ENCODE peak calls at places on chromosomes 6 and 20, in six cellular contexts. J is mesendoderm, F is mesenchymal stem cell, C is neuronal stem cell, K is IMR-90, G is H9. I is an unnamed sample.

GRCh38 chr6:30845183-30845582 is 39.1 kb upstream of the DDR1 start:
- DNase-seq in C (no peak), J (peak), F (no peak), K (no peak), G (peak), I (no peak)

GRCh38 chr6:42337985-42338572 is 113.6 kb downstream of the TRERF1 start:
- DNase-seq in G (no peak), F (no peak), C (no peak), K (no peak), J (no peak), I (no peak)

GRCh38 chr20:57570145-57570850 is 9.4 kb downstream of the PCK1 start:
- DNase-seq in G (no peak), F (no peak), K (no peak), C (no peak), J (no peak), I (no peak)

GRCh38 chr20:3218307-3218988 is 9.2 kb downstream of the ITPA start:
- DNase-seq in J (peak), G (peak), F (peak), K (no peak), C (peak), I (no peak)

GRCh38 chr6:35599761-35600658 is 87.3 kb upstream of the TULP1 start:
- DNase-seq in J (no peak), F (no peak), G (no peak), K (peak), C (no peak), I (no peak)

GRCh38 chr6:136969433-136969832 is 47.3 kb downstream of the SLC35D3 start:
- DNase-seq in C (no peak), K (no peak), F (no peak), G (no peak), J (no peak), I (no peak)

GRCh38 chr20:21613512-21613911 is 92.0 kb upstream of the PAX1 start:
- DNase-seq in K (no peak), G (no peak), J (no peak), C (no peak), F (no peak), I (no peak)

GRCh38 chr6:40550096-40550731 is 37.0 kb downstream of the LRFN2 start:
- DNase-seq in K (peak), J (peak), C (peak), G (no peak), F (peak), I (no peak)

GRCh38 chr20:19317240-19318069 is 105.0 kb downstream of the SLC24A3 start:
- DNase-seq in J (peak), K (no peak), F (no peak), G (no peak), C (no peak), I (no peak)

GRCh38 chr20:5880326-5880725 is 70.0 kb downstream of the TRMT6 start:
- DNase-seq in K (no peak), G (no peak), F (no peak), J (no peak), C (no peak), I (no peak)

GRCh38 chr6:87618531-87618930 is 28.6 kb downstream of the ORC3 start:
- DNase-seq in K (peak), G (no peak), F (no peak), C (no peak), J (no peak), I (no peak)

GRCh38 chr6:159801935-159802334 is 1.9 kb downstream of the PNLDC1 start:
- DNase-seq in F (no peak), G (no peak), J (no peak), C (no peak), K (peak), I (no peak)

GRCh38 chr6:148934534-148934933 is 187.7 kb downstream of the UST start:
- DNase-seq in G (no peak), C (no peak), J (no peak), K (peak), F (peak), I (no peak)

GRCh38 chr6:138577151-138577915 is 78.0 kb upstream of the NHSL1 start:
- DNase-seq in G (no peak), F (peak), K (no peak), C (no peak), J (no peak), I (no peak)

GRCh38 chr20:19757487-19757972 is 528 bp upstream of the RIN2 start:
- DNase-seq in C (peak), F (peak), K (peak), J (peak), G (peak), I (peak)

GRCh38 chr6:67131827-67132226 is 1424.8 kb upstream of the EYS start:
- DNase-seq in G (no peak), C (no peak), K (no peak), F (no peak), J (no peak), I (no peak)

GRCh38 chr6:40545954-40546353 is 41.2 kb downstream of the LRFN2 start:
- DNase-seq in C (peak), K (no peak), G (peak), J (peak), F (no peak), I (peak)

GRCh38 chr20:18822832-18823231 is 9.2 kb downstream of the SCP2D1 start:
- DNase-seq in C (no peak), F (no peak), G (no peak), J (no peak), K (no peak), I (no peak)

GRCh38 chr20:45383131-45383530 is 5.0 kb upstream of the TP53TG5 start:
- DNase-seq in J (no peak), F (no peak), K (peak), C (no peak), G (no peak), I (no peak)

GRCh38 chr6:36657265-36657664 is 21.2 kb upstream of the CDKN1A start:
- DNase-seq in C (no peak), G (no peak), K (no peak), F (no peak), J (no peak), I (no peak)

GRCh38 chr20:23019403-23019802 is 15.7 kb upstream of the SSTR4 start:
- DNase-seq in F (no peak), G (no peak), J (no peak), C (no peak), K (no peak), I (no peak)

GRCh38 chr6:125818659-125819297 is 28.0 kb downstream of the NCOA7 start:
- DNase-seq in J (no peak), K (no peak), G (no peak), C (no peak), F (peak), I (no peak)

GRCh38 chr20:4173142-4173541 is 157.8 kb upstream of the RNF24 start:
- DNase-seq in C (no peak), J (no peak), F (no peak), K (no peak), G (no peak), I (no peak)

GRCh38 chr6:53168516-53169257 is 20.0 kb upstream of the GCM1 start:
- DNase-seq in J (no peak), F (no peak), K (peak), C (no peak), G (no peak), I (no peak)

GRCh38 chr6:85008311-85009015 is 244.1 kb upstream of the TBX18 start:
- DNase-seq in K (peak), C (no peak), G (no peak), F (peak), J (peak), I (no peak)

GRCh38 chr6:145749632-145750031 is 14.3 kb upstream of the EPM2A start:
- DNase-seq in K (peak), J (no peak), G (no peak), F (peak), C (no peak), I (no peak)

GRCh38 chr6:34126419-34126818 is 19.5 kb downstream of the GRM4 start:
- DNase-seq in K (no peak), C (no peak), J (no peak), G (no peak), F (no peak), I (no peak)

GRCh38 chr6:55636406-55637102 is 57.6 kb upstream of the HMGCLL1 start:
- DNase-seq in K (peak), G (no peak), F (peak), J (no peak), C (no peak), I (no peak)

GRCh38 chr6:82589509-82590206 is 226.0 kb downstream of the TPBG start:
- DNase-seq in K (peak), C (peak), G (peak), F (peak), J (peak), I (peak)

GRCh38 chr6:41966961-41967311 is 25.3 kb upstream of the CCND3 start:
- DNase-seq in K (peak), J (peak), F (peak), C (peak), G (peak), I (no peak)

DNA sequence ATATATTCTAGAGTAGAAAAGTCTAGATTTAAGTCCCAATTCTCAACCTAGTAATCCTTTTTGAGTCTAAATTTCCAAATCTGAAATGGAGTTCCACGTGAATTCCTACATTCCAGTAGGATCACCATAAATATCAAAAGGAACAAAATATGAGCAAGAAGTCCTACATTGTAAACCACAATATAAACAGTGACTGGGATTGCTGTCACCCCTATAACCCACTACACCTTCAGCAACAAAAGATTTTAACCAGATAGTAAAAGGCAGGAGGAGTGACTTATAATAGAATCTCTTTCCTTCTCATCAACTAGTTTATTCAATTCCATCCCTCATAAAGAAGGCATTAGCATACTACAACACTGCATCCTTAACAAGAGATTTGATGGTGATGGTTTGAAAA is 210.6 kb downstream of the KIF16B start:
- DNase-seq in F (no peak), J (no peak), C (no peak), K (no peak), G (no peak), I (no peak)
- H2BK15ac ChIP-seq in F (no peak), J (no peak), C (no peak), K (no peak), G (no peak), I (no peak)

GRCh38 chr20:62622877-62623487 is 19.3 kb upstream of the SLCO4A1 start:
- DNase-seq in K (no peak), J (no peak), G (no peak), F (no peak), C (no peak), I (no peak)

GRCh38 chr20:62621251-62622110 is 20.8 kb upstream of the SLCO4A1 start:
- DNase-seq in F (no peak), K (no peak), G (no peak), C (no peak), J (no peak), I (no peak)

GRCh38 chr20:62622178-62622876 is 20.0 kb upstream of the SLCO4A1 start:
- DNase-seq in J (no peak), G (no peak), F (no peak), K (no peak), C (no peak), I (no peak)

GRCh38 chr20:62618622-62619529 is 23.4 kb upstream of the SLCO4A1 start:
- DNase-seq in G (no peak), C (no peak), J (no peak), F (no peak), K (no peak), I (no peak)

DNA sequence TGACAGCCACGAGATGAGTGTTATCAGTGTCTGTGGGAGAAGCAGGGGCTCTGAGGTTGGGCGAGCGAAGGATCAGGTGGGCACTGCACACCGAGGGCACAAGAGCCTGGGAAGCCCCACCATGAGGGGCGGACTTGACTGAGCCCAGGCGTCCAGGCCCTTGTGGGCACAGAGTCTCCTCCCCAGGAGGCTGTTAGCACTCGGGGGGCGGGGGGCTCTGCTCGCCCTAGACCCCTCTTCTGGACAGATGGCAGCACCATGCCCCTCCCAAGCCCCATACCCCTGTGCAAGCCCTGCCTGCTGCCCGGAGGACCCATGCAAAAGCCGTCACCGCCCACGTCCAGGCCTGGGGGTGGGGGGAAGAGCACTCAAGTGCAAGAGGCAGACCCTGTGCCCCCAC is 21.7 kb upstream of the SLCO4A1 start:
- DNase-seq in F (no peak), J (no peak), C (no peak), K (no peak), G (no peak), I (no peak)
- H2BK15ac ChIP-seq in F (peak), J (no peak), C (no peak), K (no peak), G (no peak), I (peak)

DNA sequence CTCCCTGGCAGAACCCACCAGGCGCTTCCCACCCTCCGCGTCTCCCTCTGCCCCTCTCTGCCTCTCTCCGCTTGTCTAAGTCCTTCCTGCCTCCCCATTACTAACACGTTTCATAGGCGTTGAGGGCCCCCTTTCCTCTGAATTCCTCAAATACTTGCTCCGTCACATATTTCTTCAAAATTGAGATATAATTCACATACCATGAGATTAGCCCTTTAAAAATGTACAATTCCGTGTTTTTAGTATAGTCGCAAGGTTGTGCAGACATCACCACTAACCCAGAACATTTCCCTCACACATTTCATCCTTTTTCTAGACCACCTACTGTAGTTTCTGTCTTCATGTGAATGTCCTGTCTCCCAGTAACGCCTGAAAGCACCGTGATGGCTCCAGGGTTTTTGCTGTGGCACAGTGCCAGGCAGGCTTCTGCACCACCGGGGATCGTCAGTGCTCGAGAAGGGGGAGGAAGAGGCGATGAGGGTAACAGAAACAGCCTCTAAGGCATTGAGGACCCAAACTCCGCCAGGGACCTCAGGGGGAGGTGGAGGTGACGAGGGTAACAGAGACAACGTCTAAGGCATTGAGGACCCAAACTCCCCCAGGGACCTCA is 141.9 kb upstream of the SNX9 start:
- DNase-seq in J (no peak), G (no peak), K (no peak), C (no peak), F (no peak), I (no peak)
- H2BK15ac ChIP-seq in J (no peak), G (no peak), K (no peak), C (no peak), F (no peak), I (no peak)

DNA sequence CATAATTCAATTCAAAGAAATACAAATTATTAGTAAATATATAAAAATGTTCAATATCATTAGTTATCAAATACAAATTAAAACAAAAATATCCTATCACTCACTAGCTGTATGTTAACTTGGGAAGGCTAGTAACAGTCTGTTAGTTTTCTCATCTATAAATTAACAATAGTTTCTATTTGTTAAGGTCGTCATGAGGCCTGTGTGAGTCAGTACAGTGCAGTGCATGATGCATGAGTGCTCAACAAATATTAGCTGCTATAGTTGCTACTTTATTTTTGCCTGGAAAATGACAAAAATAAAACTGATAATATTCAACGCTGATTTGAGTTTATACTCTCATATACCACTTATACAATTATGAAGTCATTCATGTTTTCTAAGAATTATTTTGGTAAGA is 401.6 kb upstream of the RUNX2 start:
- DNase-seq in J (no peak), F (no peak), K (peak), G (no peak), C (no peak), I (no peak)
- H2BK15ac ChIP-seq in J (no peak), F (no peak), K (no peak), G (no peak), C (no peak), I (no peak)

GRCh38 chr20:32142991-32143390 is 33.5 kb downstream of the TM9SF4 start:
- DNase-seq in K (no peak), J (no peak), G (no peak), F (no peak), C (no peak), I (no peak)
- H2BK15ac ChIP-seq in K (no peak), J (no peak), G (no peak), F (no peak), C (no peak), I (no peak)

GRCh38 chr6:111552999-111553398 is 52.7 kb downstream of the TRAF3IP2 start:
- DNase-seq in F (no peak), C (no peak), G (no peak), K (no peak), J (peak), I (no peak)
- H2BK15ac ChIP-seq in F (no peak), C (no peak), G (no peak), K (peak), J (no peak), I (no peak)

GRCh38 chr6:25535302-25536225 is 116.5 kb upstream of the SCGN start:
- DNase-seq in G (no peak), F (no peak), C (no peak), K (no peak), J (no peak), I (no peak)
- H2BK15ac ChIP-seq in G (no peak), F (no peak), C (no peak), K (no peak), J (no peak), I (no peak)

DNA sequence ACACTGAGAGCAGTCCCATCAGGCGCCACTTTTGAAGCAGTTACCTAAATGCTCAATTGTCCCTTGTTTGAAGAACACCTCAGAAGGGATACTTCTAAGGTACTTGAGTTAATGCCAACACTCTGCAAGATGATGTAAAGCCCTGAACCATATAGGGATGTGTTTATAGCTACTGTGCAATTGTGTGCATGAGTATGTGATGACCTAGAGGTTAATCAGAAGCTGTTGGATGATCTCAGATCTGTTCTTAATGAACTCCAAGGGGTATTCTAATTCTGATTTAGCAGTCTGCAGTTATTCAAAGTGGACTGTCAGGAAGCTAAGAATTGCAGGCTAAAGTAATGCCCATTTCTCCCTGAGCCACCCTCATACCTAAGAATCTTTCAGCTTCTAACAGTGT is 158.3 kb downstream of the TMEM242 start:
- DNase-seq in G (no peak), C (no peak), K (peak), J (no peak), F (no peak), I (no peak)
- H2BK15ac ChIP-seq in G (no peak), C (no peak), K (no peak), J (no peak), F (no peak), I (no peak)

DNA sequence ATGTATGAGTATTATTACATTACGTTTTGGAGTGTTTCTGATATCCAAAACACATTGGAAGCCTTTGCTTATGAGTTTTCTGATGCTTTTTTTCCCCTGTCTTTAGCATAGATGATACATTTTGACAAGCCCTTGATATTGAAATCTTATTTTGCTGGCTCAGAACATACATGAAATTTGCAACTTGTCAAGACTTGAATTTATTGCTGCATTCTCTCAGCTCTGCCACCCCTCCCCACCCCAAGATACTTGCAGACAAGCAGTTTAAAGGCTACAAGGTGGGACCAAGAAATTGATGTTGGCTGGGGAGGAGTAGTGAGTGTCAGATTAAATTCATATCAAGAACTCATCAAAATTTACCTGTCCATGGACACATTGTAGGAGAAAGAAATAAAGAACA is 160.2 kb downstream of the GJA1 start:
- DNase-seq in F (no peak), K (no peak), G (no peak), C (no peak), J (no peak), I (no peak)
- H2BK15ac ChIP-seq in F (no peak), K (no peak), G (no peak), C (no peak), J (no peak), I (no peak)

GRCh38 chr6:23511797-23512196 is 614.2 kb upstream of the NRSN1 start:
- DNase-seq in C (no peak), K (no peak), G (no peak), F (no peak), J (peak), I (no peak)
- H2BK15ac ChIP-seq in C (no peak), K (no peak), G (no peak), F (no peak), J (no peak), I (no peak)